ENCODE peak calls at places on chromosomes 5 and 9, in nine cellular contexts. One of them, this sample, is unnamed.
A peak's percentile ranks its signal among the peaks of the same experiment; 100 is the strongest.

GRCh38 chr9:133468777-133469455 is 9.1 kb downstream of the CACFD1 start:
- DNase-seq in GM23338: no peak
- DNase-seq in GM06990: no peak
- DNase-seq in dorsolateral prefrontal cortex: no peak
- DNase-seq in psoas muscle: no peak
- DNase-seq in sigmoid colon: no peak
- DNase-seq in spleen: no peak
- DNase-seq in endothelial cell: no peak
- DNase-seq in fibroblast of lung: no peak
- DNase-seq in this sample: no peak

GRCh38 chr9:93676310-93677054 is 100.1 kb downstream of the PHF2 start:
- DNase-seq in GM23338: no peak
- DNase-seq in GM06990: no peak
- DNase-seq in dorsolateral prefrontal cortex: peak; percentile 38
- DNase-seq in psoas muscle: peak; percentile 49
- DNase-seq in sigmoid colon: peak; percentile 61
- DNase-seq in spleen: peak; percentile 68
- DNase-seq in endothelial cell: peak; percentile 3
- DNase-seq in fibroblast of lung: no peak
- DNase-seq in this sample: no peak

GRCh38 chr5:111851616-111852015 is 94.6 kb upstream of the NREP start:
- DNase-seq in GM23338: no peak
- DNase-seq in GM06990: no peak
- DNase-seq in dorsolateral prefrontal cortex: no peak
- DNase-seq in psoas muscle: no peak
- DNase-seq in sigmoid colon: no peak
- DNase-seq in spleen: no peak
- DNase-seq in endothelial cell: no peak
- DNase-seq in fibroblast of lung: no peak
- DNase-seq in this sample: no peak

GRCh38 chr9:11742471-11742870 is 950.7 kb upstream of the TYRP1 start:
- DNase-seq in GM23338: no peak
- DNase-seq in GM06990: no peak
- DNase-seq in dorsolateral prefrontal cortex: no peak
- DNase-seq in psoas muscle: no peak
- DNase-seq in sigmoid colon: no peak
- DNase-seq in spleen: no peak
- DNase-seq in endothelial cell: no peak
- DNase-seq in fibroblast of lung: no peak
- DNase-seq in this sample: no peak

GRCh38 chr5:173627860-173628392 is 11.5 kb upstream of the BOD1 start:
- DNase-seq in GM23338: peak; percentile 76
- DNase-seq in GM06990: no peak
- DNase-seq in dorsolateral prefrontal cortex: no peak
- DNase-seq in psoas muscle: no peak
- DNase-seq in sigmoid colon: no peak
- DNase-seq in spleen: no peak
- DNase-seq in endothelial cell: no peak
- DNase-seq in fibroblast of lung: no peak
- DNase-seq in this sample: no peak

GRCh38 chr5:150778517-150779396 is at the start of gene SMIM3:
- DNase-seq in GM23338: peak; percentile 92
- DNase-seq in GM06990: peak; percentile 51
- DNase-seq in dorsolateral prefrontal cortex: peak; percentile 64
- DNase-seq in psoas muscle: peak; percentile 91
- DNase-seq in sigmoid colon: peak; percentile 94
- DNase-seq in spleen: peak; percentile 94
- DNase-seq in endothelial cell: peak; percentile 71
- DNase-seq in fibroblast of lung: peak; percentile 77
- DNase-seq in this sample: peak; percentile 59

GRCh38 chr5:42940853-42941252 is 99.3 kb downstream of the ANXA2R start:
- DNase-seq in GM23338: no peak
- DNase-seq in GM06990: no peak
- DNase-seq in dorsolateral prefrontal cortex: no peak
- DNase-seq in psoas muscle: no peak
- DNase-seq in sigmoid colon: no peak
- DNase-seq in spleen: no peak
- DNase-seq in endothelial cell: no peak
- DNase-seq in fibroblast of lung: no peak
- DNase-seq in this sample: no peak

GRCh38 chr5:139708877-139709586 is 60.9 kb downstream of the CXXC5 start:
- DNase-seq in GM23338: peak; percentile 91
- DNase-seq in GM06990: peak; percentile 51
- DNase-seq in dorsolateral prefrontal cortex: peak; percentile 80
- DNase-seq in psoas muscle: peak; percentile 77
- DNase-seq in sigmoid colon: peak; percentile 82
- DNase-seq in spleen: peak; percentile 87
- DNase-seq in endothelial cell: peak; percentile 44
- DNase-seq in fibroblast of lung: peak; percentile 76
- DNase-seq in this sample: peak; percentile 63

GRCh38 chr5:89396262-89396975 is 513.4 kb upstream of the MEF2C start:
- DNase-seq in GM23338: peak; percentile 7
- DNase-seq in GM06990: peak; percentile 20
- DNase-seq in dorsolateral prefrontal cortex: no peak
- DNase-seq in psoas muscle: no peak
- DNase-seq in sigmoid colon: no peak
- DNase-seq in spleen: no peak
- DNase-seq in endothelial cell: peak; percentile 4
- DNase-seq in fibroblast of lung: no peak
- DNase-seq in this sample: no peak

GRCh38 chr9:90307177-90307833 is 335.3 kb downstream of the DIRAS2 start:
- DNase-seq in GM23338: no peak
- DNase-seq in GM06990: no peak
- DNase-seq in dorsolateral prefrontal cortex: no peak
- DNase-seq in psoas muscle: no peak
- DNase-seq in sigmoid colon: no peak
- DNase-seq in spleen: no peak
- DNase-seq in endothelial cell: no peak
- DNase-seq in fibroblast of lung: peak; percentile 34
- DNase-seq in this sample: no peak

GRCh38 chr9:27469583-27469982 is 54.5 kb upstream of the IFNK start:
- DNase-seq in GM23338: no peak
- DNase-seq in GM06990: no peak
- DNase-seq in dorsolateral prefrontal cortex: no peak
- DNase-seq in psoas muscle: no peak
- DNase-seq in sigmoid colon: no peak
- DNase-seq in spleen: no peak
- DNase-seq in endothelial cell: no peak
- DNase-seq in fibroblast of lung: no peak
- DNase-seq in this sample: no peak

GRCh38 chr5:35294017-35294416 is 63.7 kb upstream of the PRLR start:
- DNase-seq in GM23338: no peak
- DNase-seq in GM06990: no peak
- DNase-seq in dorsolateral prefrontal cortex: no peak
- DNase-seq in psoas muscle: no peak
- DNase-seq in sigmoid colon: no peak
- DNase-seq in spleen: no peak
- DNase-seq in endothelial cell: no peak
- DNase-seq in fibroblast of lung: no peak
- DNase-seq in this sample: no peak

GRCh38 chr9:31393240-31393639 is 991.2 kb upstream of the ACO1 start:
- DNase-seq in GM23338: no peak
- DNase-seq in GM06990: no peak
- DNase-seq in dorsolateral prefrontal cortex: no peak
- DNase-seq in psoas muscle: no peak
- DNase-seq in sigmoid colon: no peak
- DNase-seq in spleen: no peak
- DNase-seq in endothelial cell: no peak
- DNase-seq in fibroblast of lung: no peak
- DNase-seq in this sample: no peak

DNA sequence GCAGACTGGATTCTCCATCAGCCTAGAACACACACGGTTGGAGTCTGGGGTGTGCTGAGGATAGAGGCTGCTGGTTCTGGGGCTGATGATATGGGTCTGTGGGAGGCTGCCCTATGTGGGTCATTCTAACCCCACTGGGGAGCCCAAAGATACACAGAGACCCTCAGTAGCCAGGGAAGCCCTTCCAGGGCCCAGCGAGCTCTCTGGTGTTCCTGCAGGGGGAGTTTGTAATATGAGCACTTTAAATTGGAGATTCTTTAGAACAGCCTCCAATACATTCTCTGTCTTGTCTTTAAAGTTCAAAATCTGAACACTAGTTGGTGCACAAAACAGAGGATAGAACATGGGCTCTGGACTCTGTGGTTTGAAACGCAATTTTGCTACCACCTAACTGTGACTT is 2.4 kb downstream of the ACTL7A start:
- DNase-seq in GM23338: peak; percentile 26
- DNase-seq in GM06990: no peak
- DNase-seq in dorsolateral prefrontal cortex: no peak
- DNase-seq in psoas muscle: no peak
- DNase-seq in sigmoid colon: no peak
- DNase-seq in spleen: no peak
- DNase-seq in endothelial cell: no peak
- DNase-seq in fibroblast of lung: no peak
- DNase-seq in this sample: no peak
- TF ChIP-seq CTCF in GM23338: no peak
- TF ChIP-seq CTCF in GM06990: no peak
- TF ChIP-seq CTCF in dorsolateral prefrontal cortex: no peak
- TF ChIP-seq CTCF in psoas muscle: no peak
- TF ChIP-seq CTCF in sigmoid colon: no peak
- TF ChIP-seq CTCF in spleen: no peak
- TF ChIP-seq CTCF in endothelial cell: no peak
- TF ChIP-seq CTCF in fibroblast of lung: no peak
- TF ChIP-seq CTCF in this sample: no peak

DNA sequence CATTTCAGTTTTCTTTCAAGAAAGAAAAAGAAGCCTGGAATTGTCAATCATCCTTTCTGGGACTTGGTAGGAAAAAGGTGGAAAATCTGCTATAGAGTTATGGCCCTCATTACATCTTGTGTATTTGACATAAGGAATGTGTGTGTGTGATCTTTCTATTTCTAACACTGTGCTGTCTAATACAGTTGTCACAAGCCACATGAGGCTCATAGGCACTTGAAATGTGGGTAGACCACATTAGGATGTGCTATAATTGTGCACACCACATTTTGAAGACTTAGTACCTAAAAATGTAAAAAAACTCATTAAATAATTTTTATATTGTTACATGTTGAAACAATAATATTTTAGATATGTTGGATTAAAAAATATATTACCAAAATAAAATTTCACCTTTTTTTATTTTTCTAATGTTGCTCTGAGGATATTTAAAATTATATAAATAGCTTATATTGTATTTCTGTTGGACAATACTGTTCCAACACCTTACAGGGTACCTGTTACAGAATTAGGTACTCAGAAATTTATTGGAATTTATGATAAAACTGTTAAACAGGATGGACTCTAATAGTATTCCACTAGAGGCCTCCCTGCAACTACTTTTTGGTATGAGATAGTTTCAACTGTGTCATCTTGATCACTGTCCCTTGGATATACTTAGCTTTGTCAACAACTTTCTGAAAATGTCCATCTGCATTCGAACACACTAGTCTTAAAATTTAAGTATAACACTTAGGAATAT is 18.4 kb downstream of the MSANTD3 start:
- DNase-seq in GM23338: no peak
- DNase-seq in GM06990: no peak
- DNase-seq in dorsolateral prefrontal cortex: no peak
- DNase-seq in psoas muscle: no peak
- DNase-seq in sigmoid colon: no peak
- DNase-seq in spleen: no peak
- DNase-seq in endothelial cell: no peak
- DNase-seq in fibroblast of lung: no peak
- DNase-seq in this sample: no peak
- TF ChIP-seq CTCF in GM23338: no peak
- TF ChIP-seq CTCF in GM06990: no peak
- TF ChIP-seq CTCF in dorsolateral prefrontal cortex: peak; percentile 46
- TF ChIP-seq CTCF in psoas muscle: peak; percentile 40
- TF ChIP-seq CTCF in sigmoid colon: no peak
- TF ChIP-seq CTCF in spleen: no peak
- TF ChIP-seq CTCF in endothelial cell: no peak
- TF ChIP-seq CTCF in fibroblast of lung: no peak
- TF ChIP-seq CTCF in this sample: no peak

GRCh38 chr5:97075649-97076048 is 66.8 kb downstream of the LIX1 start:
- DNase-seq in GM23338: no peak
- DNase-seq in GM06990: no peak
- DNase-seq in dorsolateral prefrontal cortex: no peak
- DNase-seq in psoas muscle: no peak
- DNase-seq in sigmoid colon: no peak
- DNase-seq in spleen: no peak
- DNase-seq in endothelial cell: no peak
- DNase-seq in fibroblast of lung: no peak
- DNase-seq in this sample: no peak
- TF ChIP-seq CTCF in GM23338: no peak
- TF ChIP-seq CTCF in GM06990: no peak
- TF ChIP-seq CTCF in dorsolateral prefrontal cortex: no peak
- TF ChIP-seq CTCF in psoas muscle: no peak
- TF ChIP-seq CTCF in sigmoid colon: no peak
- TF ChIP-seq CTCF in spleen: no peak
- TF ChIP-seq CTCF in endothelial cell: no peak
- TF ChIP-seq CTCF in fibroblast of lung: no peak
- TF ChIP-seq CTCF in this sample: no peak

GRCh38 chr9:136907011-136907914 is 20.9 kb downstream of the TRAF2 start:
- DNase-seq in GM23338: no peak
- DNase-seq in GM06990: no peak
- DNase-seq in dorsolateral prefrontal cortex: no peak
- DNase-seq in psoas muscle: no peak
- DNase-seq in sigmoid colon: no peak
- DNase-seq in spleen: peak; percentile 60
- DNase-seq in endothelial cell: no peak
- DNase-seq in fibroblast of lung: no peak
- DNase-seq in this sample: no peak

GRCh38 chr9:136906251-136906650 is 19.9 kb downstream of the TRAF2 start:
- DNase-seq in GM23338: no peak
- DNase-seq in GM06990: no peak
- DNase-seq in dorsolateral prefrontal cortex: no peak
- DNase-seq in psoas muscle: no peak
- DNase-seq in sigmoid colon: no peak
- DNase-seq in spleen: no peak
- DNase-seq in endothelial cell: no peak
- DNase-seq in fibroblast of lung: no peak
- DNase-seq in this sample: no peak

GRCh38 chr9:136913701-136914438 is 27.6 kb downstream of the TRAF2 start:
- DNase-seq in GM23338: no peak
- DNase-seq in GM06990: no peak
- DNase-seq in dorsolateral prefrontal cortex: no peak
- DNase-seq in psoas muscle: no peak
- DNase-seq in sigmoid colon: no peak
- DNase-seq in spleen: no peak
- DNase-seq in endothelial cell: no peak
- DNase-seq in fibroblast of lung: no peak
- DNase-seq in this sample: no peak

GRCh38 chr9:136910197-136910900 is 24.0 kb downstream of the TRAF2 start:
- DNase-seq in GM23338: no peak
- DNase-seq in GM06990: no peak
- DNase-seq in dorsolateral prefrontal cortex: no peak
- DNase-seq in psoas muscle: no peak
- DNase-seq in sigmoid colon: no peak
- DNase-seq in spleen: no peak
- DNase-seq in endothelial cell: no peak
- DNase-seq in fibroblast of lung: no peak
- DNase-seq in this sample: no peak

DNA sequence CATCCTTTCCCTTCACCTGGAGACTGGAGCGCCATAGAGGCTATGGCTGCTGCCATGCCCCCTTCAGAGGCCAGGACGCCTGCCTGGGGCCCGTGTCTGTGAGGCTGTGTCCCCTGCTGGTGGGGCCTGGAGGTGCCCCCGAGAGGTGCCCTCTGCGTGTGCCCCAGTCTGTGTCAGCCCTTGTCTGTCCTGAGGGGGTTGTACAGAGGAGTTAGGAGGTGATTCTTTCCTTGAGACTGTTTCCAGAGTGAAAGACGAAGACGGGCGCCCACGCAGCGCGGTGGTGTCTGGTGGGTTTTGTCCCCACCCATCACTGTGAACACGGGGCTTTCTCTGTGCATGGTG is 24.6 kb downstream of the TRAF2 start:
- DNase-seq in GM23338: peak; percentile 29
- DNase-seq in GM06990: no peak
- DNase-seq in dorsolateral prefrontal cortex: no peak
- DNase-seq in psoas muscle: no peak
- DNase-seq in sigmoid colon: no peak
- DNase-seq in spleen: no peak
- DNase-seq in endothelial cell: no peak
- DNase-seq in fibroblast of lung: no peak
- DNase-seq in this sample: no peak
- TF ChIP-seq CTCF in GM23338: no peak
- TF ChIP-seq CTCF in GM06990: peak; percentile 17
- TF ChIP-seq CTCF in dorsolateral prefrontal cortex: no peak
- TF ChIP-seq CTCF in psoas muscle: no peak
- TF ChIP-seq CTCF in sigmoid colon: no peak
- TF ChIP-seq CTCF in spleen: no peak
- TF ChIP-seq CTCF in endothelial cell: no peak
- TF ChIP-seq CTCF in fibroblast of lung: no peak
- TF ChIP-seq CTCF in this sample: no peak

This sample was measured in neural crest cell.